ENCODE peak calls at places on chromosomes 5 and 9, in ten cellular contexts. L is sigmoid colon, H is spleen, F is transverse colon, O is NB4, X is A549, B is heart left ventricle, W is uterus, G is testis, T is gastrocnemius medialis. D is an unnamed sample.

GRCh38 chr9:130183133-130183762 is 11.0 kb downstream of the NCS1 start:
- DNase-seq in L (no peak), H (no peak), F (no peak), O (no peak), X (peak; percentile 34), B (no peak), W (no peak), G (no peak), T (no peak), D (no peak)

GRCh38 chr9:122173670-122174069 is 14.0 kb downstream of the MORN5 start:
- DNase-seq in L (no peak), H (no peak), F (no peak), O (no peak), X (no peak), B (no peak), W (no peak), G (no peak), T (no peak), D (no peak)

GRCh38 chr9:36772449-36773370 is 200.0 kb downstream of the MELK start:
- DNase-seq in L (no peak), H (no peak), F (no peak), O (peak; percentile 32), X (no peak), B (no peak), W (no peak), G (no peak), T (no peak), D (no peak)

GRCh38 chr9:37952731-37953130 is 48.8 kb upstream of the SLC25A51 start:
- DNase-seq in L (no peak), H (no peak), F (no peak), O (no peak), X (peak; percentile 77), B (peak; percentile 22), W (peak; percentile 68), G (no peak), T (no peak), D (no peak)

GRCh38 chr5:33311893-33312292 is 128.9 kb upstream of the TARS1 start:
- DNase-seq in L (no peak), H (no peak), F (no peak), O (no peak), X (peak; percentile 27), B (no peak), W (no peak), G (no peak), T (no peak), D (no peak)

GRCh38 chr5:180873628-180874520 is 12.8 kb upstream of the ZFP62 start:
- DNase-seq in L (no peak), H (no peak), F (peak; percentile 40), O (peak; percentile 92), X (no peak), B (no peak), W (no peak), G (no peak), T (no peak), D (no peak)

GRCh38 chr9:113570106-113570505 is 106.6 kb downstream of the RGS3 start:
- DNase-seq in L (peak; percentile 55), H (peak; percentile 29), F (peak; percentile 6), O (no peak), X (no peak), B (peak; percentile 51), W (no peak), G (peak; percentile 7), T (no peak), D (peak; percentile 6)

GRCh38 chr5:169149317-169149716 is 151.6 kb downstream of the SLIT3 start:
- DNase-seq in L (no peak), H (no peak), F (no peak), O (no peak), X (peak; percentile 30), B (no peak), W (no peak), G (no peak), T (no peak), D (no peak)

GRCh38 chr5:134958755-134959154 is 9.0 kb upstream of the CATSPER3 start:
- DNase-seq in L (no peak), H (no peak), F (no peak), O (no peak), X (no peak), B (no peak), W (no peak), G (no peak), T (no peak), D (no peak)

GRCh38 chr5:119323630-119324000 is 32.2 kb upstream of the TNFAIP8 start:
- DNase-seq in L (no peak), H (no peak), F (no peak), O (no peak), X (peak; percentile 40), B (no peak), W (no peak), G (no peak), T (no peak), D (no peak)

GRCh38 chr9:98333703-98334582 is 78.5 kb upstream of the TBC1D2 start:
- DNase-seq in L (no peak), H (no peak), F (no peak), O (no peak), X (peak; percentile 41), B (no peak), W (no peak), G (no peak), T (no peak), D (no peak)

GRCh38 chr9:135850737-135851136 is 56.6 kb downstream of the CAMSAP1 start:
- DNase-seq in L (no peak), H (no peak), F (no peak), O (no peak), X (no peak), B (no peak), W (no peak), G (no peak), T (no peak), D (no peak)

GRCh38 chr9:70257991-70258691 is 637 bp upstream of the SMC5 start:
- DNase-seq in L (peak; percentile 64), H (peak; percentile 92), F (peak; percentile 85), O (peak; percentile 46), X (no peak), B (no peak), W (peak; percentile 38), G (peak; percentile 60), T (peak; percentile 32), D (no peak)

GRCh38 chr5:150081541-150082283 is 4.6 kb downstream of the CSF1R start:
- DNase-seq in L (peak; percentile 80), H (peak; percentile 88), F (peak; percentile 53), O (peak; percentile 94), X (no peak), B (peak; percentile 85), W (peak; percentile 11), G (peak; percentile 49), T (peak; percentile 43), D (peak; percentile 72)

GRCh38 chr9:105355810-105356209 is 92.0 kb upstream of the FSD1L start:
- DNase-seq in L (no peak), H (no peak), F (peak; percentile 35), O (no peak), X (peak; percentile 6), B (no peak), W (no peak), G (no peak), T (no peak), D (no peak)

GRCh38 chr9:32260481-32260880 is 124.0 kb upstream of the ACO1 start:
- DNase-seq in L (no peak), H (no peak), F (no peak), O (no peak), X (no peak), B (no peak), W (no peak), G (no peak), T (no peak), D (no peak)

GRCh38 chr9:2260401-2261306 is 245.5 kb downstream of the SMARCA2 start:
- DNase-seq in L (no peak), H (no peak), F (no peak), O (no peak), X (peak; percentile 24), B (no peak), W (no peak), G (peak; percentile 48), T (no peak), D (no peak)

GRCh38 chr9:3337515-3337914 is 188.3 kb downstream of the RFX3 start:
- DNase-seq in L (no peak), H (no peak), F (no peak), O (no peak), X (no peak), B (no peak), W (no peak), G (no peak), T (no peak), D (no peak)

GRCh38 chr5:139501376-139501775 is 18.8 kb upstream of the STING1 start:
- DNase-seq in L (no peak), H (peak; percentile 10), F (no peak), O (no peak), X (no peak), B (no peak), W (no peak), G (no peak), T (no peak), D (no peak)
- TF ChIP-seq POLR2A in L (no peak), H (no peak), F (no peak), O (no peak), X (no peak), B (no peak), W (no peak), G (no peak), T (no peak), D (no peak)

GRCh38 chr5:75656311-75657003 is 45.2 kb downstream of the ANKDD1B start:
- DNase-seq in L (no peak), H (no peak), F (no peak), O (no peak), X (no peak), B (no peak), W (no peak), G (peak; percentile 44), T (no peak), D (peak; percentile 31)
- H3K4me3 ChIP-seq in L (peak overlapping the region; percentile 56), H (peak overlapping the region; percentile 19), F (peak overlapping the region; percentile 40), O (no peak overlapping the region), X (peak overlapping the region; percentile 41), B (no peak overlapping the region), W (peak overlapping the region; percentile 31), G (peak overlapping the region; percentile 52), T (peak overlapping the region; percentile 38), D (peak overlapping the region; percentile 29)

GRCh38 chr5:177307544-177308363 is 3.9 kb downstream of the MXD3 start:
- DNase-seq in L (no peak), H (peak; percentile 91), F (no peak), O (peak; percentile 87), X (no peak), B (no peak), W (no peak), G (no peak), T (no peak), D (no peak)
- TF ChIP-seq POLR2A in L (no peak), H (no peak), F (no peak), O (peak; percentile 52), X (no peak), B (no peak), W (no peak), G (no peak), T (no peak), D (no peak)

DNA sequence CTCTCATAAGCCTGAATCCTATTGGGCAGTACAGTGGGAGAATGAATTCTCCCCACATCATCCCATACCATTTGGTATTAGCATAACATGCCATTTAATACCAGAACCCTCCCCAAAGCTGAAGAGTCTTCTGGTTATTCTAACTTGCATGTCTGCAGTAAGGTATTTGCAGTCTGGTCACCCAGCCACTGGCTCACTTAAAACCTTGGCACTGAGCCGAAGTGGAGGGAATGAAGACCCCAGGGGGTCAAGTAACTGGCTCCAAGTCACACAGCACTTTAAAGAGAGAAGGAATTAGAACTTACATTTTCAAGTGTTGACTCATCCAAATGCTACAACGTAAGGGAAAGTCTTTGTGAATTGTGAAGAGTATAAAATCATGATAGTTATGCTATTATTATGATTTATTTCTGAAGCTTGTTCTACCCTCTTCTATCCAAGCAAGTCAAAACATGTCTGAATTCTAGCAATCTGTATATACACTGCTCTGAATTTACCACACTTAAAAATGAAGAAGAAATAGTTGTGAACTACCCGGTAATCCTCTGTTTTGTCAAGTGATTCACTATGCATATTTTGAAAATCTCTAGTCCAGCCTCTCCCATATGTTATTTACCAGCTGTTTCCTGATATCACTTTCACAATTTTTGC is 28.5 kb downstream of the GLRA1 start:
- DNase-seq in L (no peak), H (no peak), F (no peak), O (no peak), X (peak; percentile 18), B (no peak), W (no peak), G (no peak), T (no peak), D (no peak)
- H3K4me3 ChIP-seq in L (no peak overlapping the region), H (no peak overlapping the region), F (no peak overlapping the region), O (no peak overlapping the region), X (no peak overlapping the region), B (no peak overlapping the region), W (no peak overlapping the region), G (no peak overlapping the region), T (no peak overlapping the region), D (no peak overlapping the region)

D was measured in ovary.